ENCODE peak calls at places on chromosomes 16 and 17, in eight cellular contexts. T, S, H, F, Y, U, W and E are unnamed samples.

GRCh38 chr17:81277421-81277820 is 17.7 kb downstream of the SLC38A10 start:
- DNase-seq in T (no peak), W (no peak), F (no peak), U (no peak), Y (no peak), S (peak; percentile 43), H (no peak), E (peak; percentile 60)

GRCh38 chr17:42659079-42659931 is at the start of gene TUBG2:
- DNase-seq in Y (peak; percentile 78), W (peak; percentile 61), S (peak; percentile 89), T (peak; percentile 71), H (peak; percentile 96), F (peak; percentile 95), U (peak; percentile 89), E (peak; percentile 89)

GRCh38 chr17:76452102-76452645 is 778 bp downstream of the UBE2O start:
- DNase-seq in W (peak; percentile 6), S (no peak), F (peak; percentile 39), H (peak; percentile 44), T (no peak), U (no peak), Y (no peak), E (no peak)

GRCh38 chr16:5175263-5175662 is 77.7 kb upstream of the EEF2KMT start:
- DNase-seq in F (no peak), S (no peak), W (no peak), T (no peak), Y (no peak), H (no peak), U (no peak), E (no peak)

GRCh38 chr16:56332464-56333079 is 92.8 kb downstream of the AMFR start:
- DNase-seq in U (peak; percentile 31), W (no peak), Y (peak; percentile 35), T (no peak), F (peak; percentile 76), H (peak; percentile 57), S (peak; percentile 52), E (peak; percentile 60)

GRCh38 chr16:31118223-31119155 is 1.0 kb downstream of the KAT8 start:
- DNase-seq in W (no peak), S (no peak), T (no peak), Y (peak; percentile 47), F (peak; percentile 94), U (peak; percentile 33), H (no peak), E (no peak)

GRCh38 chr17:47315451-47316266 is 8.1 kb upstream of the EFCAB13 start:
- DNase-seq in T (no peak), Y (peak; percentile 85), F (peak; percentile 95), S (peak; percentile 60), W (no peak), U (peak; percentile 92), H (peak; percentile 87), E (no peak)

GRCh38 chr17:64572682-64573154 is 65.9 kb downstream of the CEP95 start:
- DNase-seq in U (no peak), Y (peak; percentile 30), S (no peak), W (no peak), F (peak; percentile 67), T (no peak), H (no peak), E (no peak)

GRCh38 chr17:75288359-75288758 is 874 bp downstream of the SLC25A19 start:
- DNase-seq in H (no peak), T (no peak), S (no peak), F (no peak), U (no peak), W (no peak), Y (no peak), E (no peak)